ENCODE peak calls at places on chromosomes 1 and 21, in nine cellular contexts. K is cardiac muscle cell, F is AG04450, Q is mammary epithelial cell, X is choroid plexus epithelial cell, O is left ventricle myocardium inferior, T is tibial artery, B is mucosa of descending colon, V is foreskin fibroblast. N is an unnamed sample.

GRCh38 chr1:3004285-3005205 is 16.7 kb upstream of the ACTRT2 start:
- DNase-seq in K (no peak), F (no peak), Q (no peak), X (no peak), O (no peak), T (peak), B (peak), V (no peak), N (no peak)

GRCh38 chr1:15186846-15187151 is 33.3 kb downstream of the TMEM51 start:
- DNase-seq in K (no peak), F (no peak), Q (no peak), X (no peak), O (no peak), T (no peak), B (no peak), V (no peak), N (no peak)

GRCh38 chr21:22710725-22711124 is 1712.5 kb downstream of the NCAM2 start:
- DNase-seq in K (no peak), F (no peak), Q (no peak), X (no peak), O (no peak), T (no peak), B (no peak), V (no peak), N (no peak)

GRCh38 chr1:175154595-175155472 is 37.7 kb downstream of the KIAA0040 start:
- DNase-seq in K (peak), F (no peak), Q (peak), X (peak), O (peak), T (peak), B (peak), V (peak), N (peak)

GRCh38 chr21:39265603-39266002 is 47.8 kb downstream of the BRWD1 start:
- DNase-seq in K (no peak), F (no peak), Q (no peak), X (no peak), O (no peak), T (no peak), B (no peak), V (no peak), N (no peak)

GRCh38 chr21:32388306-32388705 is 4.5 kb downstream of the URB1 start:
- DNase-seq in K (no peak), F (no peak), Q (no peak), X (no peak), O (no peak), T (no peak), B (no peak), V (no peak), N (no peak)

GRCh38 chr21:34835526-34835925 is 166.7 kb downstream of the CLIC6 start:
- DNase-seq in K (no peak), F (no peak), Q (no peak), X (peak), O (no peak), T (peak), B (no peak), V (peak), N (peak)

GRCh38 chr1:50279622-50280320 is 143.5 kb downstream of the DMRTA2 start:
- DNase-seq in K (peak), F (no peak), Q (peak), X (peak), O (peak), T (no peak), B (peak), V (peak), N (peak)

GRCh38 chr1:84862810-84863251 is 30.2 kb downstream of the LPAR3 start:
- DNase-seq in K (no peak), F (no peak), Q (peak), X (no peak), O (no peak), T (no peak), B (no peak), V (no peak), N (no peak)

GRCh38 chr1:202279806-202280205 is 61.9 kb downstream of the UBE2T start:
- DNase-seq in K (no peak), F (no peak), Q (no peak), X (no peak), O (no peak), T (no peak), B (no peak), V (peak), N (no peak)

GRCh38 chr1:158999301-159000069 is 10.2 kb upstream of the IFI16 start:
- DNase-seq in K (peak), F (peak), Q (peak), X (peak), O (peak), T (peak), B (peak), V (peak), N (peak)

GRCh38 chr1:211632117-211632807 is 43.2 kb downstream of the NEK2 start:
- DNase-seq in K (no peak), F (no peak), Q (peak), X (no peak), O (no peak), T (no peak), B (peak), V (no peak), N (no peak)

GRCh38 chr1:209319057-209319432 is 264.5 kb upstream of the CAMK1G start:
- DNase-seq in K (no peak), F (no peak), Q (peak), X (no peak), O (no peak), T (no peak), B (no peak), V (no peak), N (no peak)

GRCh38 chr1:224644553-224645154 is 28.5 kb downstream of the CNIH3 start:
- DNase-seq in K (peak), F (no peak), Q (peak), X (peak), O (no peak), T (no peak), B (peak), V (peak), N (peak)

GRCh38 chr1:3158329-3158728 is 89.3 kb downstream of the PRDM16 start:
- DNase-seq in K (no peak), F (no peak), Q (no peak), X (no peak), O (no peak), T (no peak), B (no peak), V (no peak), N (no peak)

GRCh38 chr1:220013497-220013896 is 32.8 kb downstream of the EPRS1 start:
- DNase-seq in K (peak), F (no peak), Q (no peak), X (peak), O (no peak), T (no peak), B (no peak), V (peak), N (peak)

GRCh38 chr1:36769886-36770830 is 264.2 kb downstream of the GRIK3 start:
- DNase-seq in K (no peak), F (no peak), Q (no peak), X (no peak), O (no peak), T (no peak), B (no peak), V (no peak), N (no peak)

GRCh38 chr1:27350673-27351540 is 9.1 kb downstream of the SYTL1 start:
- DNase-seq in K (peak), F (no peak), Q (no peak), X (peak), O (peak), T (no peak), B (peak), V (peak), N (peak)

GRCh38 chr21:17270234-17270633 is 242.6 kb upstream of the CXADR start:
- DNase-seq in K (peak), F (peak), Q (peak), X (peak), O (peak), T (peak), B (no peak), V (peak), N (peak)

GRCh38 chr1:98556521-98557158 is 104.9 kb upstream of the SNX7 start:
- DNase-seq in K (peak), F (no peak), Q (peak), X (peak), O (no peak), T (no peak), B (no peak), V (peak), N (peak)
- TF ChIP-seq CTCF in K (peak), F (peak), Q (peak), X (peak), O (peak), T (peak), B (peak), V (peak), N (peak)

GRCh38 chr1:156073740-156074139 is 8.5 kb downstream of the MEX3A start:
- DNase-seq in K (peak), F (no peak), Q (no peak), X (no peak), O (no peak), T (no peak), B (no peak), V (no peak), N (no peak)
- H3K4me3 ChIP-seq in K (no peak), F (no peak), Q (no peak), X (no peak), O (no peak), T (no peak), B (no peak), V (no peak), N (no peak)

DNA sequence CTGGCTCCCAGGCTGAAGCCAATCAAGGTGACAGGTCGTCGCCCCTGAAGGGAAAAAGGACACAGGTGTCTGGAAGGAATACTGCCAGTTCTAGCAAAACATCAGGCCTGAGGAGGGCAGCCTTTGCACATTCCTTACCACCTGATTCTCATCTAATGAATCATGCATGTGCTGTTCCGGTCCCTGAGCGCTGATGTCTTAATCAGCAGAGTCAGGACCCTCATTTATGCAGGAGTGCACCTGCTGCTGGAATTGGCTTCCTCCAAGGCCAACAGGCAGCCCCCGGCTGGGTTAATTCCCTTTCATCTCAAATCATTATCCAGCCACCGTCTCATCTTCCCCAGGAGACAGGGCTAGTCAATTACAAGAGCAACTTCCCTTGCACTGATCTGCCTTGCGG is 62.3 kb downstream of the TMCO4 start:
- DNase-seq in K (no peak), F (no peak), Q (peak), X (peak), O (no peak), T (no peak), B (no peak), V (peak), N (peak)
- TF ChIP-seq CTCF in K (peak), F (no peak), Q (peak), X (peak), O (no peak), T (no peak), B (no peak), V (no peak), N (peak)

GRCh38 chr1:19010995-19011696 is 54.7 kb upstream of the IFFO2 start:
- DNase-seq in K (no peak), F (peak), Q (peak), X (peak), O (peak), T (peak), B (peak), V (peak), N (peak)
- H3K4me3 ChIP-seq in K (no peak), F (no peak), Q (no peak), X (no peak), O (no peak), T (no peak), B (no peak), V (no peak), N (no peak)

GRCh38 chr1:17922833-17923232 is 167.7 kb downstream of the ACTL8 start:
- DNase-seq in K (peak), F (no peak), Q (peak), X (peak), O (no peak), T (peak), B (peak), V (peak), N (peak)
- TF ChIP-seq CTCF in K (peak), F (peak), Q (peak), X (peak), O (peak), T (peak), B (peak), V (peak), N (peak)

GRCh38 chr1:87386217-87386790 is 57.6 kb downstream of the LMO4 start:
- DNase-seq in K (no peak), F (no peak), Q (no peak), X (no peak), O (no peak), T (no peak), B (no peak), V (no peak), N (no peak)
- H3K4me3 ChIP-seq in K (no peak), F (no peak), Q (no peak), X (no peak), O (no peak), T (no peak), B (no peak), V (no peak), N (no peak)

GRCh38 chr1:11839727-11840705 is 7.6 kb downstream of the NPPA start:
- DNase-seq in K (no peak), F (no peak), Q (no peak), X (no peak), O (no peak), T (peak), B (no peak), V (no peak), N (peak)

GRCh38 chr1:11838349-11839272 is 9.0 kb downstream of the NPPA start:
- DNase-seq in K (peak), F (no peak), Q (peak), X (peak), O (peak), T (peak), B (peak), V (peak), N (peak)

GRCh38 chr1:11841245-11842153 is 6.1 kb downstream of the NPPA start:
- DNase-seq in K (no peak), F (no peak), Q (no peak), X (peak), O (no peak), T (no peak), B (no peak), V (no peak), N (no peak)

GRCh38 chr1:11845641-11846335 is 1.8 kb downstream of the NPPA start:
- DNase-seq in K (peak), F (no peak), Q (peak), X (peak), O (no peak), T (no peak), B (no peak), V (peak), N (peak)

GRCh38 chr1:11842154-11843041 is 5.2 kb downstream of the NPPA start:
- DNase-seq in K (no peak), F (no peak), Q (no peak), X (peak), O (peak), T (no peak), B (no peak), V (no peak), N (no peak)
- TF ChIP-seq CTCF in K (no peak), F (no peak), Q (no peak), X (no peak), O (no peak), T (no peak), B (no peak), V (no peak), N (no peak)

N was measured in cardiac fibroblast.